ENCODE peak calls at places on chromosomes 3 and 15, in nine cellular contexts. One of them, this sample, is unnamed.

GRCh38 chr3:158725348-158725966 is 6.8 kb downstream of the RARRES1 start:
- DNase-seq in spleen: no peak
- DNase-seq in prostate gland: no peak
- DNase-seq in suprapubic skin: no peak
- DNase-seq in upper lobe of left lung: no peak
- DNase-seq in body of pancreas: peak
- DNase-seq in transverse colon: peak
- DNase-seq in IMR-90: peak
- DNase-seq in stomach: no peak
- DNase-seq in this sample: no peak

GRCh38 chr15:33547876-33548275 is 237.1 kb downstream of the RYR3 start:
- DNase-seq in spleen: no peak
- DNase-seq in prostate gland: no peak
- DNase-seq in suprapubic skin: no peak
- DNase-seq in upper lobe of left lung: no peak
- DNase-seq in body of pancreas: peak
- DNase-seq in transverse colon: no peak
- DNase-seq in IMR-90: peak
- DNase-seq in stomach: no peak
- DNase-seq in this sample: no peak

GRCh38 chr3:101995371-101996046 is 146.2 kb downstream of the NFKBIZ start:
- DNase-seq in spleen: no peak
- DNase-seq in prostate gland: no peak
- DNase-seq in suprapubic skin: no peak
- DNase-seq in upper lobe of left lung: no peak
- DNase-seq in body of pancreas: no peak
- DNase-seq in transverse colon: no peak
- DNase-seq in IMR-90: peak
- DNase-seq in stomach: no peak
- DNase-seq in this sample: no peak

GRCh38 chr15:90232196-90232595 is 1.5 kb downstream of the CIB1 start:
- DNase-seq in spleen: peak
- DNase-seq in prostate gland: no peak
- DNase-seq in suprapubic skin: no peak
- DNase-seq in upper lobe of left lung: no peak
- DNase-seq in body of pancreas: peak
- DNase-seq in transverse colon: no peak
- DNase-seq in IMR-90: no peak
- DNase-seq in stomach: no peak
- DNase-seq in this sample: no peak

GRCh38 chr3:170233532-170233931 is 11.3 kb downstream of the PRKCI start:
- DNase-seq in spleen: no peak
- DNase-seq in prostate gland: no peak
- DNase-seq in suprapubic skin: no peak
- DNase-seq in upper lobe of left lung: no peak
- DNase-seq in body of pancreas: no peak
- DNase-seq in transverse colon: peak
- DNase-seq in IMR-90: peak
- DNase-seq in stomach: peak
- DNase-seq in this sample: no peak

GRCh38 chr15:72923304-72923703 is 129.0 kb upstream of the NEO1 start:
- DNase-seq in spleen: no peak
- DNase-seq in prostate gland: no peak
- DNase-seq in suprapubic skin: no peak
- DNase-seq in upper lobe of left lung: no peak
- DNase-seq in body of pancreas: no peak
- DNase-seq in transverse colon: no peak
- DNase-seq in IMR-90: no peak
- DNase-seq in stomach: no peak
- DNase-seq in this sample: peak

GRCh38 chr15:56040081-56041035 is 46.9 kb upstream of the NEDD4 start:
- DNase-seq in spleen: no peak
- DNase-seq in prostate gland: peak
- DNase-seq in suprapubic skin: no peak
- DNase-seq in upper lobe of left lung: no peak
- DNase-seq in body of pancreas: peak
- DNase-seq in transverse colon: peak
- DNase-seq in IMR-90: peak
- DNase-seq in stomach: peak
- DNase-seq in this sample: peak

GRCh38 chr3:178436773-178437172 is 99.5 kb upstream of the KCNMB2 start:
- DNase-seq in spleen: no peak
- DNase-seq in prostate gland: no peak
- DNase-seq in suprapubic skin: no peak
- DNase-seq in upper lobe of left lung: no peak
- DNase-seq in body of pancreas: peak
- DNase-seq in transverse colon: no peak
- DNase-seq in IMR-90: peak
- DNase-seq in stomach: no peak
- DNase-seq in this sample: no peak

GRCh38 chr3:146507331-146508120 is 36.9 kb downstream of the PLSCR1 start:
- DNase-seq in spleen: no peak
- DNase-seq in prostate gland: no peak
- DNase-seq in suprapubic skin: no peak
- DNase-seq in upper lobe of left lung: no peak
- DNase-seq in body of pancreas: no peak
- DNase-seq in transverse colon: no peak
- DNase-seq in IMR-90: no peak
- DNase-seq in stomach: no peak
- DNase-seq in this sample: no peak
- TF ChIP-seq POLR2A in spleen: no peak
- TF ChIP-seq POLR2A in prostate gland: no peak
- TF ChIP-seq POLR2A in suprapubic skin: no peak
- TF ChIP-seq POLR2A in upper lobe of left lung: no peak
- TF ChIP-seq POLR2A in body of pancreas: no peak
- TF ChIP-seq POLR2A in transverse colon: no peak
- TF ChIP-seq POLR2A in IMR-90: no peak
- TF ChIP-seq POLR2A in stomach: no peak
- TF ChIP-seq POLR2A in this sample: no peak

DNA sequence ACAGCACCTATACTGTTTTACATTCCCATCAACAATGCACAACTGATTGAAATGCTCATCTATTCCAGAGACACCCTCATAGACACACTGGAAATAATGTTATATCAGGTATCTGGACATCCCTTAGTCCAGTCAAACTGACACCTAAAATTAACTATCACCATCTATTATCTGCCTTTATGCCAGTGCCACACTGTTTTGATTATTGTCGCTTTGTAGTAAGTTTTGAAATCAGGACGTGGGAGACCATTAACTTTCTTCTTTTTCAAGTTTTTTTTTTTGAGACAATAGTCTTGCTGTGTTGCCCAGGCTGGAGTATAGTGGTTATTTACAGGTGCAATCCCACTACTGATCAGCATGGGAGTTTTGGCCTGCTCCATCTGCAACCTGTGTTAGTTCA is 9.4 kb upstream of the KLHL40 start:
- DNase-seq in spleen: no peak
- DNase-seq in prostate gland: no peak
- DNase-seq in suprapubic skin: no peak
- DNase-seq in upper lobe of left lung: no peak
- DNase-seq in body of pancreas: no peak
- DNase-seq in transverse colon: no peak
- DNase-seq in IMR-90: no peak
- DNase-seq in stomach: no peak
- DNase-seq in this sample: no peak
- TF ChIP-seq POLR2A in spleen: no peak
- TF ChIP-seq POLR2A in prostate gland: no peak
- TF ChIP-seq POLR2A in suprapubic skin: no peak
- TF ChIP-seq POLR2A in upper lobe of left lung: no peak
- TF ChIP-seq POLR2A in body of pancreas: no peak
- TF ChIP-seq POLR2A in transverse colon: no peak
- TF ChIP-seq POLR2A in IMR-90: no peak
- TF ChIP-seq POLR2A in stomach: no peak
- TF ChIP-seq POLR2A in this sample: no peak

DNA sequence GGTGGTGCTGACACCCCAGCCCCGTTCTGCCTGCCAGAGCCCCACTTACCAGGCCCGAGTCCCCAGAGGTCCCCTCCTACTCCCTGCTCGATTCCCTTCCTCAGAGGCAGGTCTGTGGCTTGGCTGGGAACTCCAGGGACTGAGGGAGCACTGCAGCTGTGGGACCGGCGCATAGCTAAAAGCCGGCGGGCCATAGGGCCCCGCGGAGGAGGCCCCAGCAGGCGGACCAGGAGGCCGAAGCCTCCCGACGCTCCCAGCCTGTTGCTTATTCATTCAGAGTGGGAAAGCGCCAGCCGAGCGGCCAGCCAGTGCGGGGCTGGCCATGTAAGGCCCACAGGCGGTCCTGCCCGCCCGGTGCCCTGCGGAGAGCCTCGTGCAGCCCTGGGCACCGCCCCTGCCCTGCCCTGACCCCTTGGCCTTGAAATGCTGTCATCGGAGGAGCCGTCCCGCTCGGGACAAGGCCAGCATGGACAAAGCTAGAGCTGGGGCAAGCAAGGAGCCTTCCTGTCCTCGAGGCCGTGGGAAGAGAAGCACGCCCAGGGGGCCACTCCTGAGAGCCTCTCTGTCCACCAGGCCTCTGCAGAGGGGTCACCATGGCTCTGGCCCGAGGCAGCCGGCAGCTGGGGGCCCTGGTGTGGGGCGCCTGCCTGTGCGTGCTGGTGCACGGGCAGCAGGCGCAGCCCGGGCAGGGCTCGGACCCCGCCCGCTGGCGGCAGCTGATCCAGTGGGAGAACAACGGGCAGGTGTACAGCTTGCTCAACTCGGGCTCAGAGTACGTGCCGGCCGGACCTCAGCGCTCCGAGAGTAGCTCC is at the start of gene LOXL1:
- DNase-seq in spleen: peak
- DNase-seq in prostate gland: peak
- DNase-seq in suprapubic skin: no peak
- DNase-seq in upper lobe of left lung: peak
- DNase-seq in body of pancreas: peak
- DNase-seq in transverse colon: peak
- DNase-seq in IMR-90: peak
- DNase-seq in stomach: peak
- DNase-seq in this sample: no peak
- TF ChIP-seq POLR2A in spleen: no peak
- TF ChIP-seq POLR2A in prostate gland: peak
- TF ChIP-seq POLR2A in suprapubic skin: peak
- TF ChIP-seq POLR2A in upper lobe of left lung: peak
- TF ChIP-seq POLR2A in body of pancreas: peak
- TF ChIP-seq POLR2A in transverse colon: peak
- TF ChIP-seq POLR2A in IMR-90: peak
- TF ChIP-seq POLR2A in stomach: no peak
- TF ChIP-seq POLR2A in this sample: no peak

GRCh38 chr3:127687228-127687737 is 14.5 kb downstream of the ABTB1 start:
- DNase-seq in spleen: no peak
- DNase-seq in prostate gland: no peak
- DNase-seq in suprapubic skin: no peak
- DNase-seq in upper lobe of left lung: no peak
- DNase-seq in body of pancreas: no peak
- DNase-seq in transverse colon: no peak
- DNase-seq in IMR-90: no peak
- DNase-seq in stomach: no peak
- DNase-seq in this sample: no peak

GRCh38 chr3:127689266-127689860 is 16.6 kb downstream of the ABTB1 start:
- DNase-seq in spleen: peak
- DNase-seq in prostate gland: no peak
- DNase-seq in suprapubic skin: peak
- DNase-seq in upper lobe of left lung: no peak
- DNase-seq in body of pancreas: no peak
- DNase-seq in transverse colon: peak
- DNase-seq in IMR-90: no peak
- DNase-seq in stomach: no peak
- DNase-seq in this sample: no peak

GRCh38 chr3:127688416-127689265 is 15.9 kb downstream of the ABTB1 start:
- DNase-seq in spleen: peak
- DNase-seq in prostate gland: no peak
- DNase-seq in suprapubic skin: peak
- DNase-seq in upper lobe of left lung: no peak
- DNase-seq in body of pancreas: no peak
- DNase-seq in transverse colon: peak
- DNase-seq in IMR-90: peak
- DNase-seq in stomach: no peak
- DNase-seq in this sample: no peak

GRCh38 chr3:127686512-127686894 is 13.8 kb downstream of the ABTB1 start:
- DNase-seq in spleen: no peak
- DNase-seq in prostate gland: no peak
- DNase-seq in suprapubic skin: no peak
- DNase-seq in upper lobe of left lung: no peak
- DNase-seq in body of pancreas: no peak
- DNase-seq in transverse colon: no peak
- DNase-seq in IMR-90: no peak
- DNase-seq in stomach: no peak
- DNase-seq in this sample: no peak

DNA sequence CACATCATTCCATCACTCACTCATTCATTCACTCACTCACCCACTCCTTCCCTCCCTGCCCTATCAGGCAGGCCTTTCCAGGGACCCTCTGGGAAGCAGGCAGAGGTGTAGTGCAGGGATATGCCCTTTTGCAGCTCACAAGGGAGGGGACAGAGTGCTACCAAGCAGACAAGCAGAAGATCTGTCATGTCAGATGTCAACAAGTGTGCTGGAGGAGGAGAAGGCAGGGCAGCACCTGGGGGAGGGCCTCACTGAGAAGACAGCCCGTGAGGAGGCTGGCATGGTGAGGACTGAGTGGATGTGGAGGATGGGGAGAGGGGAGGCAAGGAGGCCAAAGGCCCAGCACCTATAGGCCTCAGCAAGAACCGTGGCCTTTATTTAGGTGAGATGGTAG is 15.3 kb downstream of the ABTB1 start:
- DNase-seq in spleen: no peak
- DNase-seq in prostate gland: no peak
- DNase-seq in suprapubic skin: no peak
- DNase-seq in upper lobe of left lung: no peak
- DNase-seq in body of pancreas: no peak
- DNase-seq in transverse colon: peak
- DNase-seq in IMR-90: no peak
- DNase-seq in stomach: no peak
- DNase-seq in this sample: no peak
- TF ChIP-seq POLR2A in spleen: no peak
- TF ChIP-seq POLR2A in prostate gland: no peak
- TF ChIP-seq POLR2A in suprapubic skin: no peak
- TF ChIP-seq POLR2A in upper lobe of left lung: no peak
- TF ChIP-seq POLR2A in body of pancreas: no peak
- TF ChIP-seq POLR2A in transverse colon: no peak
- TF ChIP-seq POLR2A in IMR-90: no peak
- TF ChIP-seq POLR2A in stomach: no peak
- TF ChIP-seq POLR2A in this sample: no peak

GRCh38 chr3:143135150-143135549 is 15.6 kb downstream of the CHST2 start:
- DNase-seq in spleen: no peak
- DNase-seq in prostate gland: no peak
- DNase-seq in suprapubic skin: no peak
- DNase-seq in upper lobe of left lung: no peak
- DNase-seq in body of pancreas: peak
- DNase-seq in transverse colon: no peak
- DNase-seq in IMR-90: peak
- DNase-seq in stomach: no peak
- DNase-seq in this sample: no peak
- TF ChIP-seq POLR2A in spleen: no peak
- TF ChIP-seq POLR2A in prostate gland: no peak
- TF ChIP-seq POLR2A in suprapubic skin: no peak
- TF ChIP-seq POLR2A in upper lobe of left lung: no peak
- TF ChIP-seq POLR2A in body of pancreas: no peak
- TF ChIP-seq POLR2A in transverse colon: no peak
- TF ChIP-seq POLR2A in IMR-90: no peak
- TF ChIP-seq POLR2A in stomach: no peak
- TF ChIP-seq POLR2A in this sample: no peak

This sample was measured in vagina.